ENCODE peak calls at places on chromosomes 11 and 22, in six cellular contexts. T is dorsolateral prefrontal cortex, I is astrocyte of the spinal cord, O is AG04450, W is sigmoid colon, C is psoas muscle. B is an unnamed sample.

GRCh38 chr11:72812604-72812967 is 1.6 kb upstream of the ATG16L2 start:
- DNase-seq in T (no peak), I (no peak), O (no peak), W (no peak), C (no peak), B (no peak)

GRCh38 chr11:101880208-101880607 is 34.6 kb upstream of the CEP126 start:
- DNase-seq in T (no peak), I (peak; percentile 73), O (no peak), W (no peak), C (no peak), B (peak; percentile 86)

GRCh38 chr11:36304349-36304748 is 8.3 kb downstream of the PRR5L start:
- DNase-seq in T (no peak), I (no peak), O (no peak), W (no peak), C (no peak), B (no peak)

GRCh38 chr11:93000511-93001476 is 31.3 kb downstream of the MTNR1B start:
- DNase-seq in T (no peak), I (peak; percentile 75), O (peak; percentile 71), W (no peak), C (no peak), B (peak; percentile 72)

GRCh38 chr11:47394322-47395224 is 13.8 kb upstream of the SLC39A13 start:
- DNase-seq in T (no peak), I (peak; percentile 35), O (no peak), W (peak; percentile 61), C (peak; percentile 77), B (peak; percentile 73)

GRCh38 chr11:64723907-64724862 is 1.2 kb upstream of the NRXN2 start:
- DNase-seq in T (no peak), I (no peak), O (no peak), W (no peak), C (no peak), B (no peak)

GRCh38 chr11:1228183-1228821 is 5.4 kb downstream of the MUC5B start:
- DNase-seq in T (no peak), I (no peak), O (no peak), W (peak; percentile 63), C (peak; percentile 48), B (no peak)

GRCh38 chr11:69231466-69232018 is 62.4 kb upstream of the MYEOV start:
- DNase-seq in T (no peak), I (no peak), O (no peak), W (peak; percentile 33), C (no peak), B (no peak)

GRCh38 chr11:6576471-6577373 is 26.7 kb downstream of the RRP8 start:
- DNase-seq in T (peak; percentile 76), I (peak; percentile 82), O (no peak), W (peak; percentile 83), C (no peak), B (peak; percentile 77)

GRCh38 chr22:30667092-30667485 is 586 bp downstream of the DUSP18 start:
- DNase-seq in T (no peak), I (peak; percentile 13), O (no peak), W (no peak), C (no peak), B (no peak)

GRCh38 chr11:37995886-37996285 is 1397.8 kb upstream of the RAG2 start:
- DNase-seq in T (no peak), I (no peak), O (no peak), W (no peak), C (no peak), B (no peak)

GRCh38 chr11:21056644-21057043 is 387.3 kb downstream of the NELL1 start:
- DNase-seq in T (no peak), I (no peak), O (no peak), W (no peak), C (no peak), B (no peak)

DNA sequence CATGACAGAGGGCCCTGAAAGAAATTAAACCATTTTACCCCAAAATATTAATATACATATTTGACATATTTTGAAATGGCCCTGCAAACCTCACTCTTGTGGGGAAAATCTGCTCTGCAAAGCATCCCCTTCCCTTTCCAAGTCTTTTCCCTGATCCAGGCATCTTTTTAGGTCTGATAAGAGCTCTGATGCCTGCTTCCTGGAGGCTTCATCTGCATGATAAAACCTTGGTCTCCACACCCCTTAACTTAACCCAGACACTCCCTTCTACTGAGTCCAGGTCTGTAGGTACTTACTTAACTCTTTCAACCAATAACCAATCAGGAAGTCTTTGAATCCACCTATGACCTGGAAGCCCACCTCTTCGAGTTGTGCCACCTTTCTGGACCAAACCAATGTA is 1.8 kb upstream of the LGALS12 start:
- DNase-seq in T (no peak), I (no peak), O (no peak), W (no peak), C (no peak), B (no peak)
- H3K4me3 ChIP-seq in T (no peak overlapping the region), I (no peak overlapping the region), O (no peak overlapping the region), W (no peak overlapping the region), C (no peak overlapping the region), B (no peak overlapping the region)

GRCh38 chr11:125312812-125313211 is 148.3 kb downstream of the PKNOX2 start:
- DNase-seq in T (no peak), I (no peak), O (no peak), W (no peak), C (no peak), B (no peak)
- TF ChIP-seq CTCF in T (no peak), I (no peak), O (no peak), W (no peak), C (no peak), B (no peak)

DNA sequence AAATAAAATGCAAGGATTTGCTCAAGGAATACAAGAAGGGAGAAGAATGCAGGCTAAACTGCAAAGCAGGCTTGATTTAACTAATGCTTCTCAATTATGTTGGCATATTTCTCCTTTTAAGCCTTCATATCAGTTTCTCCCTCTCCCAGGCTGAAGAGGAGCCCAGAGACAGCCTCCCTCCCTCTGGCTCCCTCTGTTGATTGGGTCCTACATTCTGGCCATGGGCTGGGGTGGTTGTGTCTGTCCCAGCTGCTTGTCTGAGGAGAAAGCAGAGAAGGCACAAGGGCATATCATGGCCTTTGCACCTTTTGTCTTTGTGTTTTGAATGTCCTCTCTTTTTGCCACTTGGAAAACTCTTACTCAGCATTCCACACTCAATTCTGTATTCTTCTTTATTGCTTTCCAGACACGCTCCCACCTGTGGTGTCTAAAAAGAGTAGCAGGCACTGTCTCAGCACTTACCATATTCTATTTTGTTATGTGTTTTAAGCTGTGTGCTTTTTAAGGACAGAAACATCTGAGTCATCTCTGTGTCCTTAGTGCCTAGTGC is 77.4 kb downstream of the INSC start:
- DNase-seq in T (no peak), I (no peak), O (no peak), W (no peak), C (no peak), B (no peak)
- H3K4me3 ChIP-seq in T (no peak overlapping the region), I (no peak overlapping the region), O (no peak overlapping the region), W (no peak overlapping the region), C (no peak overlapping the region), B (no peak overlapping the region)

DNA sequence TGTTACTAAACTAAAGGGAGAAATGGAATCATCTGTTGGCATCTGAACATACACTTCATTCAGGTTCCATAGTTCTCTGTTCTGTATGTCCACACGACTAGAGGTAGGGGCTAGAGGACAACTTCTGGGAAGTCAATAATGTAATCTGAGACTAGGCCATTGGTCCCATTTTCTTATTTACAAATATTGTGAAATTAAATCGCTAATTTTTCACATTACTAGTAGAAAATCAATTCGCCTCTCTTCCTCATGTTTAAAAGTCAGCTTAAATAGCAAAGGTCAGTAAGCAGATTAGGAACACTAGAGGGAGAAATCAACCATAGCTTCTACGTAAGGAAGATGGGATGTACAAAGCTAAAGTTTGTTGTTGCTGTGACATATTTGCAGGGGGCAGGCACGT is 59.7 kb downstream of the CADM1 start:
- DNase-seq in T (no peak), I (no peak), O (no peak), W (no peak), C (no peak), B (no peak)
- TF ChIP-seq CTCF in T (no peak), I (no peak), O (no peak), W (no peak), C (no peak), B (no peak)

DNA sequence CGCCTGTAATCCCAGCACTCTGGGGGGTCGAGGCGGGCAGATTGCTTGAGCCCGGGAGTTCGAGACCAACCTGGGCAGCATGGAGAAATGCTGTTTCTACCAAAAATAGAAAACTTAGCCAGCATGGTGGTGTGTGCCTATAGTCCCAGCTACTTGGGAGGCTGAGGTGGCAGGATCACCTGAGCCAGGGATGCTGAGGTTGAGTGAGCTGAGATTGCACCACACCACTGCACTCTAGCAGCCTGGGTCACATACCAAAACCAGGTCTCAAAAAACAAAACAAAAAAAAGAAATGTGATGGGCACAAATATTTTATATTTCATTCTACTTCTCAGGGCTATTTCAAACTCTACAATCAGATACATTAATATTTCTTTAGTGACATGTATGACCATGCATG is 25.7 kb downstream of the TTC17 start:
- DNase-seq in T (no peak), I (no peak), O (no peak), W (no peak), C (no peak), B (no peak)
- H3K4me3 ChIP-seq in T (no peak overlapping the region), I (no peak overlapping the region), O (no peak overlapping the region), W (no peak overlapping the region), C (no peak overlapping the region), B (no peak overlapping the region)

GRCh38 chr11:116953525-116954284 is 116.3 kb upstream of the APOA1 start:
- DNase-seq in T (no peak), I (no peak), O (no peak), W (no peak), C (no peak), B (no peak)
- TF ChIP-seq CTCF in T (no peak), I (no peak), O (no peak), W (no peak), C (no peak), B (no peak)

GRCh38 chr11:13276852-13277718 is 505 bp upstream of the BMAL1 start:
- DNase-seq in T (peak; percentile 95), I (peak; percentile 99), O (peak; percentile 94), W (peak; percentile 99), C (peak; percentile 99), B (peak; percentile 98)

GRCh38 chr11:13279487-13279834 is 1.9 kb downstream of the BMAL1 start:
- DNase-seq in T (no peak), I (no peak), O (no peak), W (no peak), C (no peak), B (no peak)

GRCh38 chr11:13278620-13279486 is 1.3 kb downstream of the BMAL1 start:
- DNase-seq in T (no peak), I (no peak), O (no peak), W (no peak), C (peak; percentile 54), B (no peak)

GRCh38 chr11:13277719-13278619 is at the start of gene BMAL1:
- DNase-seq in T (peak; percentile 30), I (peak; percentile 10), O (no peak), W (peak; percentile 80), C (peak; percentile 81), B (peak; percentile 23)

GRCh38 chr11:13276454-13276851 is 1.1 kb upstream of the BMAL1 start:
- DNase-seq in T (no peak), I (no peak), O (no peak), W (no peak), C (no peak), B (no peak)
- H3K4me3 ChIP-seq in T (peak overlapping the region; percentile 93), I (peak overlapping the region; percentile 68), O (peak overlapping the region; percentile 87), W (peak overlapping the region; percentile 48), C (peak overlapping the region; percentile 99), B (peak overlapping the region; percentile 80)